ENCODE peak calls at places on chromosomes 6 and 20, in four cellular contexts. One of them, this sample, is unnamed.

GRCh38 chr6:52399511-52400315 is 20.4 kb upstream of the EFHC1 start:
- DNase-seq in choroid plexus epithelial cell: peak
- DNase-seq in nephron progenitor cell: peak
- DNase-seq in astrocyte of the cerebellum: peak
- DNase-seq in this sample: no peak

GRCh38 chr6:120157873-120158272 is 808.3 kb upstream of the MAN1A1 start:
- DNase-seq in choroid plexus epithelial cell: no peak
- DNase-seq in nephron progenitor cell: no peak
- DNase-seq in astrocyte of the cerebellum: no peak
- DNase-seq in this sample: no peak

GRCh38 chr6:75755704-75756103 is 6.7 kb downstream of the MYO6 start:
- DNase-seq in choroid plexus epithelial cell: peak
- DNase-seq in nephron progenitor cell: no peak
- DNase-seq in astrocyte of the cerebellum: no peak
- DNase-seq in this sample: no peak

GRCh38 chr20:35166242-35166830 is 5.5 kb upstream of the PROCR start:
- DNase-seq in choroid plexus epithelial cell: peak
- DNase-seq in nephron progenitor cell: no peak
- DNase-seq in astrocyte of the cerebellum: no peak
- DNase-seq in this sample: no peak

GRCh38 chr6:33621396-33622388 is 570 bp downstream of the ITPR3 start:
- DNase-seq in choroid plexus epithelial cell: no peak
- DNase-seq in nephron progenitor cell: peak
- DNase-seq in astrocyte of the cerebellum: no peak
- DNase-seq in this sample: no peak

GRCh38 chr20:61925555-61926252 is 140.0 kb downstream of the TAF4 start:
- DNase-seq in choroid plexus epithelial cell: peak
- DNase-seq in nephron progenitor cell: no peak
- DNase-seq in astrocyte of the cerebellum: peak
- DNase-seq in this sample: no peak

GRCh38 chr6:43491750-43492661 is 14.6 kb downstream of the TJAP1 start:
- DNase-seq in choroid plexus epithelial cell: peak
- DNase-seq in nephron progenitor cell: no peak
- DNase-seq in astrocyte of the cerebellum: peak
- DNase-seq in this sample: no peak

GRCh38 chr6:118542184-118542952 is 5.7 kb upstream of the PLN start:
- DNase-seq in choroid plexus epithelial cell: peak
- DNase-seq in nephron progenitor cell: no peak
- DNase-seq in astrocyte of the cerebellum: peak
- DNase-seq in this sample: no peak

GRCh38 chr6:79872986-79873385 is 74.4 kb downstream of the ELOVL4 start:
- DNase-seq in choroid plexus epithelial cell: peak
- DNase-seq in nephron progenitor cell: no peak
- DNase-seq in astrocyte of the cerebellum: no peak
- DNase-seq in this sample: no peak

GRCh38 chr6:134477991-134478635 is 160.2 kb upstream of the SGK1 start:
- DNase-seq in choroid plexus epithelial cell: peak
- DNase-seq in nephron progenitor cell: no peak
- DNase-seq in astrocyte of the cerebellum: peak
- DNase-seq in this sample: no peak

GRCh38 chr20:51594206-51594998 is 51.9 kb upstream of the NFATC2 start:
- DNase-seq in choroid plexus epithelial cell: no peak
- DNase-seq in nephron progenitor cell: no peak
- DNase-seq in astrocyte of the cerebellum: no peak
- DNase-seq in this sample: no peak

GRCh38 chr6:15063253-15063853 is 182.5 kb upstream of the JARID2 start:
- DNase-seq in choroid plexus epithelial cell: peak
- DNase-seq in nephron progenitor cell: no peak
- DNase-seq in astrocyte of the cerebellum: no peak
- DNase-seq in this sample: no peak

GRCh38 chr6:33744895-33745546 is 1.7 kb downstream of the IP6K3 start:
- DNase-seq in choroid plexus epithelial cell: peak
- DNase-seq in nephron progenitor cell: peak
- DNase-seq in astrocyte of the cerebellum: no peak
- DNase-seq in this sample: no peak

GRCh38 chr6:113994934-113995342 is 24.0 kb upstream of the HDAC2 start:
- DNase-seq in choroid plexus epithelial cell: peak
- DNase-seq in nephron progenitor cell: peak
- DNase-seq in astrocyte of the cerebellum: peak
- DNase-seq in this sample: peak

GRCh38 chr20:59017493-59018231 is 1.6 kb upstream of the TUBB1 start:
- DNase-seq in choroid plexus epithelial cell: no peak
- DNase-seq in nephron progenitor cell: no peak
- DNase-seq in astrocyte of the cerebellum: no peak
- DNase-seq in this sample: no peak

GRCh38 chr6:35611235-35611634 is 77.5 kb downstream of the FKBP5 start:
- DNase-seq in choroid plexus epithelial cell: peak
- DNase-seq in nephron progenitor cell: no peak
- DNase-seq in astrocyte of the cerebellum: peak
- DNase-seq in this sample: no peak

GRCh38 chr6:43076928-43077809 is 1.1 kb downstream of the PTK7 start:
- DNase-seq in choroid plexus epithelial cell: no peak
- DNase-seq in nephron progenitor cell: peak
- DNase-seq in astrocyte of the cerebellum: no peak
- DNase-seq in this sample: no peak

GRCh38 chr20:14622796-14623195 is 285.4 kb upstream of the FLRT3 start:
- DNase-seq in choroid plexus epithelial cell: peak
- DNase-seq in nephron progenitor cell: no peak
- DNase-seq in astrocyte of the cerebellum: peak
- DNase-seq in this sample: no peak
- TF ChIP-seq CTCF in choroid plexus epithelial cell: peak
- TF ChIP-seq CTCF in nephron progenitor cell: no peak
- TF ChIP-seq CTCF in astrocyte of the cerebellum: no peak
- TF ChIP-seq CTCF in this sample: peak

GRCh38 chr6:12148841-12149240 is 136.7 kb downstream of the HIVEP1 start:
- DNase-seq in choroid plexus epithelial cell: peak
- DNase-seq in nephron progenitor cell: no peak
- DNase-seq in astrocyte of the cerebellum: no peak
- DNase-seq in this sample: no peak

GRCh38 chr6:12149944-12150510 is 137.9 kb downstream of the HIVEP1 start:
- DNase-seq in choroid plexus epithelial cell: no peak
- DNase-seq in nephron progenitor cell: no peak
- DNase-seq in astrocyte of the cerebellum: no peak
- DNase-seq in this sample: no peak

GRCh38 chr6:12152023-12152960 is 137.9 kb upstream of the EDN1 start:
- DNase-seq in choroid plexus epithelial cell: no peak
- DNase-seq in nephron progenitor cell: no peak
- DNase-seq in astrocyte of the cerebellum: no peak
- DNase-seq in this sample: no peak

GRCh38 chr6:12151433-12151820 is 138.7 kb upstream of the EDN1 start:
- DNase-seq in choroid plexus epithelial cell: no peak
- DNase-seq in nephron progenitor cell: no peak
- DNase-seq in astrocyte of the cerebellum: no peak
- DNase-seq in this sample: no peak

GRCh38 chr6:12150812-12151432 is 138.8 kb downstream of the HIVEP1 start:
- DNase-seq in choroid plexus epithelial cell: peak
- DNase-seq in nephron progenitor cell: peak
- DNase-seq in astrocyte of the cerebellum: no peak
- DNase-seq in this sample: no peak
- TF ChIP-seq CTCF in choroid plexus epithelial cell: peak
- TF ChIP-seq CTCF in nephron progenitor cell: peak
- TF ChIP-seq CTCF in astrocyte of the cerebellum: peak
- TF ChIP-seq CTCF in this sample: peak

GRCh38 chr6:83220121-83220520 is 27.0 kb downstream of the RWDD2A start:
- DNase-seq in choroid plexus epithelial cell: no peak
- DNase-seq in nephron progenitor cell: no peak
- DNase-seq in astrocyte of the cerebellum: no peak
- DNase-seq in this sample: no peak

GRCh38 chr6:83226517-83226916 is 33.4 kb downstream of the RWDD2A start:
- DNase-seq in choroid plexus epithelial cell: peak
- DNase-seq in nephron progenitor cell: no peak
- DNase-seq in astrocyte of the cerebellum: no peak
- DNase-seq in this sample: no peak

GRCh38 chr6:83216806-83217205 is 23.6 kb downstream of the RWDD2A start:
- DNase-seq in choroid plexus epithelial cell: peak
- DNase-seq in nephron progenitor cell: no peak
- DNase-seq in astrocyte of the cerebellum: no peak
- DNase-seq in this sample: no peak

GRCh38 chr6:83221302-83221701 is 28.1 kb downstream of the RWDD2A start:
- DNase-seq in choroid plexus epithelial cell: peak
- DNase-seq in nephron progenitor cell: no peak
- DNase-seq in astrocyte of the cerebellum: no peak
- DNase-seq in this sample: no peak

DNA sequence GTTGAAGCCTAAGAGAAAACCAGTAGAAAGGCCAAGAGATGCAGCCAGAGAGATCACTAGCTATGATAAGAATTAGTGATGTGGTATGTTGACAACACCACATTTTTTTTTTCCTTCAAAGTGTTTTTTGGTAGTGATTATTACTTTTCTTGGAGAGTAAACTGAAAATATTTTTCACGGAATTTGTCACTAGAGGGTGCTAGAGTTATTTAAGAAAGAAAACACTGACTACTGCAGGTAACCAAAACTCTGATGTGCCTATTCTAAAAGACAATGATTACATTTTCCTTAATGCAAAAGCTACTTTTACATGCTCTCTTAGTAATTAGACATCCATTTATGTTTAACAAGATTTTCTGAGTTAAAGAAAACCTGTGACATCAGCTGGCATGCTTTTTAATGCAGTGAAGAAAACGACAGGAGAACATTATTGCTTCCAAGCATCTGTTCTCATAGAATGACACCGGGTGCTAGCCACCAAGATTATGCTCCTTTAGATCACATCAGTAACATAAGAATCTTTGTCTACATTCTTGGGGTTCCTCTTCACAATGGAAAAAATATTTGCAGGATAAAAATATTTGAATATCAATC is 28.8 kb downstream of the RWDD2A start:
- DNase-seq in choroid plexus epithelial cell: peak
- DNase-seq in nephron progenitor cell: no peak
- DNase-seq in astrocyte of the cerebellum: peak
- DNase-seq in this sample: no peak
- TF ChIP-seq CTCF in choroid plexus epithelial cell: peak
- TF ChIP-seq CTCF in nephron progenitor cell: peak
- TF ChIP-seq CTCF in astrocyte of the cerebellum: peak
- TF ChIP-seq CTCF in this sample: peak

GRCh38 chr20:17683218-17684076 is 1.4 kb upstream of the RRBP1 start:
- DNase-seq in choroid plexus epithelial cell: no peak
- DNase-seq in nephron progenitor cell: no peak
- DNase-seq in astrocyte of the cerebellum: no peak
- DNase-seq in this sample: no peak

GRCh38 chr20:17682889-17683198 is 802 bp upstream of the RRBP1 start:
- DNase-seq in choroid plexus epithelial cell: no peak
- DNase-seq in nephron progenitor cell: no peak
- DNase-seq in astrocyte of the cerebellum: no peak
- DNase-seq in this sample: no peak

GRCh38 chr20:17680836-17681740 is 954 bp downstream of the RRBP1 start:
- DNase-seq in choroid plexus epithelial cell: peak
- DNase-seq in nephron progenitor cell: peak
- DNase-seq in astrocyte of the cerebellum: no peak
- DNase-seq in this sample: no peak

GRCh38 chr20:17681741-17682102 is 320 bp downstream of the RRBP1 start:
- DNase-seq in choroid plexus epithelial cell: no peak
- DNase-seq in nephron progenitor cell: no peak
- DNase-seq in astrocyte of the cerebellum: no peak
- DNase-seq in this sample: no peak

DNA sequence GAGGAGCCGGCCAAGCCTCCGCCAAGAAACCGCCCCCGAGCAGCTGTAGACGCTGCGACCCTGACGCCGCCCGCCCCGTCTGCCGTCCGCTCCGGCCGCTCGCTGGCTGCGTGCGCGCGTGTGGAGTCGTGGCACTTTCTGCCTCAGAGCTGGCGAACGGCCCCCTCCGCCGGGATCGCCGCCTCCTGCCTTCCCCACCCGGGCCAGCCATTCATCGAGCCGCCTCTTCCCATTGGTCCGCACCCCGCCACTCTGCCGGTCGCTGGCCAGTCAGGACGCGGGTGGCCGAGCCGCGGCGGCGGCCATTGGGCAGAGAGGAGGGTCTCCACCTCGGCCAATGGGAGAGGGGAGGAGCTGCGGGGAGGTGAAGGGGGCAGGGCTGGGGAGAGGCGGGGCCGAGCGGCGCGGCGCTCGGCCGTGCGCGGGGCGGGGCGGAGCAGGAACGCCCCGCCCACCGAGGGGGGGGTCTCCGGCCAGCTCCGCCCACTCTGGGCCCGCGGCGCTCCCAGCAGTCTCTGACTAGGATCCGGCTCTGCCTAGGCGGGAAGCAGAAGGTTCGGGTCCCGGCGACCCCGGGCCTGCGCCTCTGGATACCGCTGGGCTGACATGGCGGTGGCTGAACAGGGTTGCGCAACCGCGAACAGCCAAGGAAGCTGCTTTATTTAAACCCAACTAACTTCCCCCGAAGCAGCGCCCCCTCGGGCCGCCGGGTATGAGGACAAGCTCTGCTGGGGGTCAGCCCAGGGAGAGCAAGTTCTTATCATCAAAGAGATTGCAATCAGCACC is at the start of gene RRBP1:
- DNase-seq in choroid plexus epithelial cell: peak
- DNase-seq in nephron progenitor cell: peak
- DNase-seq in astrocyte of the cerebellum: peak
- DNase-seq in this sample: peak
- TF ChIP-seq CTCF in choroid plexus epithelial cell: peak
- TF ChIP-seq CTCF in nephron progenitor cell: peak
- TF ChIP-seq CTCF in astrocyte of the cerebellum: peak
- TF ChIP-seq CTCF in this sample: peak

GRCh38 chr6:147546501-147547368 is 38.2 kb downstream of the SAMD5 start:
- DNase-seq in choroid plexus epithelial cell: peak
- DNase-seq in nephron progenitor cell: no peak
- DNase-seq in astrocyte of the cerebellum: no peak
- DNase-seq in this sample: no peak
- TF ChIP-seq CTCF in choroid plexus epithelial cell: no peak
- TF ChIP-seq CTCF in nephron progenitor cell: no peak
- TF ChIP-seq CTCF in astrocyte of the cerebellum: no peak
- TF ChIP-seq CTCF in this sample: no peak

GRCh38 chr20:44521484-44522481 is at the start of gene SERINC3:
- DNase-seq in choroid plexus epithelial cell: peak
- DNase-seq in nephron progenitor cell: peak
- DNase-seq in astrocyte of the cerebellum: peak
- DNase-seq in this sample: peak
- TF ChIP-seq CTCF in choroid plexus epithelial cell: no peak
- TF ChIP-seq CTCF in nephron progenitor cell: no peak
- TF ChIP-seq CTCF in astrocyte of the cerebellum: peak
- TF ChIP-seq CTCF in this sample: peak

GRCh38 chr6:169701953-169702639 is at the start of the genes C6orf120 and WDR27:
- DNase-seq in choroid plexus epithelial cell: peak
- DNase-seq in nephron progenitor cell: peak
- DNase-seq in astrocyte of the cerebellum: peak
- DNase-seq in this sample: peak
- TF ChIP-seq CTCF in choroid plexus epithelial cell: no peak
- TF ChIP-seq CTCF in nephron progenitor cell: no peak
- TF ChIP-seq CTCF in astrocyte of the cerebellum: no peak
- TF ChIP-seq CTCF in this sample: peak

DNA sequence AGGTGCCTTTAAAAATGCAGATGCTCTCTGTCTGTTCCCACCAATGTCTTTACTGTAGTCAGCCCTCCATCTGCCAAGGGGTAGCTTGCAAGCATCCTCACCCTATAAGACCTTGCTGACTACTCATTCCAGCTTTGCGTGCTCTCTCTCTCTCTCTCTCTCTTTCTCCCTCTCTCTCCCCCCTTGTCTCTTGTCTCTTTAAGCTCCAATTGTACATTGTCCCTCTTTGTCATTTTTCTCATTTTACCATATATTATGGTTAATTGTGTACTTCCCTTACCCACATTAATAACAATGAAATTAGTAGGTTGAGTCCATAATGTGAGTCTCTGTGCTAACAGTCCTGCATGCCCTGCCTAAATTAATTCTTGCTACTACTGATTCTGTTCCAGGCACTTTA is 350.2 kb upstream of the CDH4 start:
- DNase-seq in choroid plexus epithelial cell: no peak
- DNase-seq in nephron progenitor cell: no peak
- DNase-seq in astrocyte of the cerebellum: no peak
- DNase-seq in this sample: no peak
- TF ChIP-seq CTCF in choroid plexus epithelial cell: no peak
- TF ChIP-seq CTCF in nephron progenitor cell: no peak
- TF ChIP-seq CTCF in astrocyte of the cerebellum: no peak
- TF ChIP-seq CTCF in this sample: no peak